ENCODE peak calls at places on chromosomes 2 and 18, in five cellular contexts. N is NT2/D1, D is hepatocyte, B is upper lobe of right lung, M is stomach. E is an unnamed sample. For H3K27me3 and H3K4me1, the result is how much of the 10 kb centered on the place peaks cover.

GRCh38 chr18:486929-487328 is 13.6 kb downstream of the COLEC12 start:
- DNase-seq in B (no peak), D (no peak), M (no peak), N (no peak), E (no peak)

GRCh38 chr18:23588836-23589560 is 2.7 kb upstream of the NPC1 start:
- DNase-seq in B (no peak), D (no peak), M (no peak), N (no peak), E (no peak)

GRCh38 chr2:78355967-78356366 is 669.5 kb upstream of the REG3G start:
- DNase-seq in M (no peak), N (no peak), D (peak), B (no peak), E (peak)

GRCh38 chr2:212348501-212348900 is 190.1 kb downstream of the ERBB4 start:
- DNase-seq in M (no peak), D (no peak), N (no peak), B (no peak), E (no peak)

GRCh38 chr18:24528857-24529256 is 68.4 kb downstream of the HRH4 start:
- DNase-seq in D (no peak), N (no peak), B (no peak), M (no peak), E (no peak)

GRCh38 chr2:142989276-142990204 is 112.1 kb downstream of the KYNU start:
- DNase-seq in M (no peak), D (peak), N (no peak), B (no peak), E (no peak)

GRCh38 chr2:143128681-143129580 is at the start of gene ARHGAP15:
- DNase-seq in D (no peak), B (no peak), N (no peak), M (peak), E (no peak)

GRCh38 chr2:22904126-22904684 is 480.8 kb upstream of the KLHL29 start:
- DNase-seq in B (peak), N (peak), M (peak), D (peak), E (peak)

GRCh38 chr2:101759162-101759561 is 61.7 kb downstream of the MAP4K4 start:
- DNase-seq in N (no peak), B (no peak), D (peak), M (no peak), E (no peak)

GRCh38 chr2:162424816-162425215 is 80.9 kb downstream of the GCA start:
- DNase-seq in M (no peak), D (no peak), N (no peak), B (no peak), E (no peak)
- H3K27me3 ChIP-seq in M (under half), D (under half), N (under half), B (under half), E (under half)

GRCh38 chr2:166725907-166726306 is 162.4 kb upstream of the XIRP2 start:
- DNase-seq in M (no peak), D (no peak), N (no peak), B (no peak), E (no peak)
- H3K4me1 ChIP-seq in M (under half), D (under half), N (under half), B (under half), E (under half)

GRCh38 chr2:236177967-236178909 is 10.1 kb upstream of the GBX2 start:
- DNase-seq in M (peak), N (no peak), B (peak), D (peak), E (peak)
- H3K27me3 ChIP-seq in M (half or more), N (half or more), B (half or more), D (half or more), E (under half)

GRCh38 chr18:77101410-77102245 is 31.0 kb downstream of the MBP start:
- DNase-seq in D (peak), B (peak), M (peak), N (peak), E (no peak)
- H3K4me1 ChIP-seq in D (under half), B (half or more), M (half or more), N (under half), E (under half)

DNA sequence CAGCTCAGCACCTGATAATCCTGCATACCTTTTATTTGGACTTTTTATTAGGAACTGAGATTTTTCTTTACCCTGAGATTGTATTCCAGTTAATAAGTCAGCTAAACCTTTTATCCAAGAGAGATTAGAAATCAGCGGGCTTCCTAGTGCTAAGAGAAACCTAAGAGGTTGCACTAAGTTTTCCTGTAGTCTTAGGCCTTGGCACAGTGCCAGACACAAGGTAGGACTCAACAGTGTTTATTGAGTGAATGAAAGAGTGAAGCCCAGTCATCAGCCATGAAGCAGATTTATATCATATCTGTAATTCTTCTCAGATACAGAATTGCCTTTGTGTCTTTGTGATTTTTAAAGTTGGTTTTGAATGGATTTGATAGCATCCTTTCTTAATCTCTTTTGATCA is 13.6 kb downstream of the OTX1 start:
- DNase-seq in D (no peak), N (no peak), B (no peak), M (no peak), E (no peak)
- H3K27me3 ChIP-seq in D (half or more), N (under half), B (half or more), M (under half), E (under half)

GRCh38 chr2:191190861-191191552 is 40.2 kb upstream of the STAT4 start:
- DNase-seq in N (no peak), M (no peak), B (no peak), D (no peak), E (no peak)
- H3K4me1 ChIP-seq in N (under half), M (under half), B (under half), D (under half), E (under half)

GRCh38 chr2:232388324-232388891 is 9.9 kb downstream of the ALPP start:
- DNase-seq in M (no peak), N (no peak), B (peak), D (no peak), E (no peak)
- H3K27me3 ChIP-seq in M (half or more), N (under half), B (under half), D (under half), E (under half)